ENCODE peak calls at places on chromosomes 7 and 10, in five cellular contexts. One of them, this sample, is unnamed. For H3K4me1, the result is how much of the 10 kb centered on the place peaks cover.

GRCh38 chr10:133592716-133593115 is 27.3 kb upstream of the SYCE1 start:
- DNase-seq in Karpas-422: no peak
- DNase-seq in GM23338: no peak
- DNase-seq in small intestine: no peak
- DNase-seq in colonic mucosa: no peak
- DNase-seq in this sample: no peak

GRCh38 chr10:30227481-30227880 is 121.6 kb downstream of the MTPAP start:
- DNase-seq in Karpas-422: no peak
- DNase-seq in GM23338: no peak
- DNase-seq in small intestine: no peak
- DNase-seq in colonic mucosa: no peak
- DNase-seq in this sample: no peak

GRCh38 chr10:132986978-132987377 is 44.6 kb upstream of the CFAP46 start:
- DNase-seq in Karpas-422: no peak
- DNase-seq in GM23338: no peak
- DNase-seq in small intestine: no peak
- DNase-seq in colonic mucosa: no peak
- DNase-seq in this sample: no peak

GRCh38 chr7:139855498-139856270 is 26.6 kb downstream of the TBXAS1 start:
- DNase-seq in Karpas-422: peak
- DNase-seq in GM23338: no peak
- DNase-seq in small intestine: peak
- DNase-seq in colonic mucosa: peak
- DNase-seq in this sample: peak

GRCh38 chr7:71486856-71487628 is 355.1 kb downstream of the GALNT17 start:
- DNase-seq in Karpas-422: no peak
- DNase-seq in GM23338: no peak
- DNase-seq in small intestine: no peak
- DNase-seq in colonic mucosa: peak
- DNase-seq in this sample: no peak

GRCh38 chr7:97018775-97019535 is 5.7 kb downstream of the DLX5 start:
- DNase-seq in Karpas-422: no peak
- DNase-seq in GM23338: peak
- DNase-seq in small intestine: no peak
- DNase-seq in colonic mucosa: no peak
- DNase-seq in this sample: no peak

GRCh38 chr7:14233898-14234174 is 244.4 kb upstream of the ETV1 start:
- DNase-seq in Karpas-422: no peak
- DNase-seq in GM23338: peak
- DNase-seq in small intestine: no peak
- DNase-seq in colonic mucosa: no peak
- DNase-seq in this sample: peak

GRCh38 chr7:41674505-41675023 is 28.3 kb downstream of the INHBA start:
- DNase-seq in Karpas-422: no peak
- DNase-seq in GM23338: peak
- DNase-seq in small intestine: no peak
- DNase-seq in colonic mucosa: no peak
- DNase-seq in this sample: no peak

GRCh38 chr7:105985250-105985649 is 22.2 kb downstream of the CDHR3 start:
- DNase-seq in Karpas-422: no peak
- DNase-seq in GM23338: peak
- DNase-seq in small intestine: no peak
- DNase-seq in colonic mucosa: no peak
- DNase-seq in this sample: no peak

GRCh38 chr7:159126496-159127345 is 17.9 kb downstream of the VIPR2 start:
- DNase-seq in Karpas-422: peak
- DNase-seq in GM23338: no peak
- DNase-seq in small intestine: no peak
- DNase-seq in colonic mucosa: no peak
- DNase-seq in this sample: no peak

GRCh38 chr10:21516270-21517131 is 9.0 kb downstream of the SKIDA1 start:
- DNase-seq in Karpas-422: peak
- DNase-seq in GM23338: peak
- DNase-seq in small intestine: peak
- DNase-seq in colonic mucosa: peak
- DNase-seq in this sample: peak

GRCh38 chr10:131834152-131834810 is 66.5 kb upstream of the PPP2R2D start:
- DNase-seq in Karpas-422: no peak
- DNase-seq in GM23338: no peak
- DNase-seq in small intestine: no peak
- DNase-seq in colonic mucosa: no peak
- DNase-seq in this sample: no peak

GRCh38 chr10:113426181-113426837 is 126.5 kb upstream of the HABP2 start:
- DNase-seq in Karpas-422: no peak
- DNase-seq in GM23338: no peak
- DNase-seq in small intestine: no peak
- DNase-seq in colonic mucosa: no peak
- DNase-seq in this sample: no peak

GRCh38 chr10:99347672-99348071 is 18.5 kb downstream of the CNNM1 start:
- DNase-seq in Karpas-422: no peak
- DNase-seq in GM23338: no peak
- DNase-seq in small intestine: no peak
- DNase-seq in colonic mucosa: no peak
- DNase-seq in this sample: no peak

GRCh38 chr7:44068054-44068453 is 2.7 kb upstream of the PGAM2 start:
- DNase-seq in Karpas-422: peak
- DNase-seq in GM23338: no peak
- DNase-seq in small intestine: no peak
- DNase-seq in colonic mucosa: no peak
- DNase-seq in this sample: no peak

GRCh38 chr10:126117196-126117595 is 220.8 kb downstream of the FANK1 start:
- DNase-seq in Karpas-422: no peak
- DNase-seq in GM23338: no peak
- DNase-seq in small intestine: no peak
- DNase-seq in colonic mucosa: peak
- DNase-seq in this sample: no peak

GRCh38 chr10:11684717-11685645 is 57.2 kb upstream of the ECHDC3 start:
- DNase-seq in Karpas-422: peak
- DNase-seq in GM23338: no peak
- DNase-seq in small intestine: peak
- DNase-seq in colonic mucosa: peak
- DNase-seq in this sample: peak

GRCh38 chr10:27240212-27240890 is at the start of gene ACBD5:
- DNase-seq in Karpas-422: peak
- DNase-seq in GM23338: peak
- DNase-seq in small intestine: peak
- DNase-seq in colonic mucosa: peak
- DNase-seq in this sample: peak

GRCh38 chr10:126198681-126199080 is 189.6 kb downstream of the ADAM12 start:
- DNase-seq in Karpas-422: no peak
- DNase-seq in GM23338: no peak
- DNase-seq in small intestine: no peak
- DNase-seq in colonic mucosa: no peak
- DNase-seq in this sample: no peak

GRCh38 chr10:4034907-4035581 is 250.0 kb upstream of the KLF6 start:
- DNase-seq in Karpas-422: no peak
- DNase-seq in GM23338: no peak
- DNase-seq in small intestine: peak
- DNase-seq in colonic mucosa: no peak
- DNase-seq in this sample: no peak

GRCh38 chr7:149414745-149415390 is 46.0 kb downstream of the ZNF777 start:
- DNase-seq in Karpas-422: no peak
- DNase-seq in GM23338: peak
- DNase-seq in small intestine: peak
- DNase-seq in colonic mucosa: peak
- DNase-seq in this sample: no peak

GRCh38 chr10:29714096-29714874 is 79.5 kb upstream of the SVIL start:
- DNase-seq in Karpas-422: no peak
- DNase-seq in GM23338: no peak
- DNase-seq in small intestine: no peak
- DNase-seq in colonic mucosa: no peak
- DNase-seq in this sample: no peak

GRCh38 chr7:16064316-16064715 is 357.0 kb downstream of the CRPPA start:
- DNase-seq in Karpas-422: no peak
- DNase-seq in GM23338: no peak
- DNase-seq in small intestine: no peak
- DNase-seq in colonic mucosa: no peak
- DNase-seq in this sample: no peak

GRCh38 chr7:116708861-116709260 is 36.9 kb downstream of the MET start:
- DNase-seq in Karpas-422: no peak
- DNase-seq in GM23338: no peak
- DNase-seq in small intestine: no peak
- DNase-seq in colonic mucosa: no peak
- DNase-seq in this sample: no peak

GRCh38 chr7:116710764-116711452 is 38.9 kb downstream of the MET start:
- DNase-seq in Karpas-422: no peak
- DNase-seq in GM23338: no peak
- DNase-seq in small intestine: peak
- DNase-seq in colonic mucosa: no peak
- DNase-seq in this sample: no peak

GRCh38 chr7:116707289-116707688 is 35.3 kb downstream of the MET start:
- DNase-seq in Karpas-422: no peak
- DNase-seq in GM23338: no peak
- DNase-seq in small intestine: no peak
- DNase-seq in colonic mucosa: no peak
- DNase-seq in this sample: no peak

GRCh38 chr7:116708248-116708647 is 36.3 kb downstream of the MET start:
- DNase-seq in Karpas-422: no peak
- DNase-seq in GM23338: no peak
- DNase-seq in small intestine: no peak
- DNase-seq in colonic mucosa: no peak
- DNase-seq in this sample: no peak

DNA sequence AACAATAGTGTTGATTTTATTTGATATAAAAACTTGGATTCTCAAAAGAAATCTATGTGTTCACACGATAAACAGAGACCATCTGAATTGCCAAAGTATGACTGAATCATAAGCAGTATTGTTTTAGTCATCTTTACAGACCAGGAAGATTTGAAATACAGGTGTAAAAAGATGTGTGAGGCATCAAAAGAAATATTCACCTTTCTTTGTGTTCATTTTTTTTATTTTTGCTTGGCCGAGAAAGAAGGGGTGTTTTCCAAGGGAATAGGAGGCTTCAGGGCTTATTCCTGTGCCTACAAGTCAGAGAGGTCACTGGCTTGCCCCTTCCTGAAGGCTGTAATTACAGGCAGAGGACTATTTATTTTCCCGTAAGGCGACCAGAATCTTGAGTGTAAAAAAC is 37.3 kb downstream of the MET start:
- DNase-seq in Karpas-422: no peak
- DNase-seq in GM23338: no peak
- DNase-seq in small intestine: no peak
- DNase-seq in colonic mucosa: no peak
- DNase-seq in this sample: no peak
- H3K4me1 ChIP-seq in Karpas-422: half or more
- H3K4me1 ChIP-seq in GM23338: under half
- H3K4me1 ChIP-seq in small intestine: under half
- H3K4me1 ChIP-seq in colonic mucosa: under half
- H3K4me1 ChIP-seq in this sample: under half

GRCh38 chr7:37429435-37429791 is 19.3 kb downstream of the ELMO1 start:
- DNase-seq in Karpas-422: no peak
- DNase-seq in GM23338: no peak
- DNase-seq in small intestine: no peak
- DNase-seq in colonic mucosa: no peak
- DNase-seq in this sample: no peak
- H3K4me1 ChIP-seq in Karpas-422: under half
- H3K4me1 ChIP-seq in GM23338: under half
- H3K4me1 ChIP-seq in small intestine: under half
- H3K4me1 ChIP-seq in colonic mucosa: under half
- H3K4me1 ChIP-seq in this sample: under half

DNA sequence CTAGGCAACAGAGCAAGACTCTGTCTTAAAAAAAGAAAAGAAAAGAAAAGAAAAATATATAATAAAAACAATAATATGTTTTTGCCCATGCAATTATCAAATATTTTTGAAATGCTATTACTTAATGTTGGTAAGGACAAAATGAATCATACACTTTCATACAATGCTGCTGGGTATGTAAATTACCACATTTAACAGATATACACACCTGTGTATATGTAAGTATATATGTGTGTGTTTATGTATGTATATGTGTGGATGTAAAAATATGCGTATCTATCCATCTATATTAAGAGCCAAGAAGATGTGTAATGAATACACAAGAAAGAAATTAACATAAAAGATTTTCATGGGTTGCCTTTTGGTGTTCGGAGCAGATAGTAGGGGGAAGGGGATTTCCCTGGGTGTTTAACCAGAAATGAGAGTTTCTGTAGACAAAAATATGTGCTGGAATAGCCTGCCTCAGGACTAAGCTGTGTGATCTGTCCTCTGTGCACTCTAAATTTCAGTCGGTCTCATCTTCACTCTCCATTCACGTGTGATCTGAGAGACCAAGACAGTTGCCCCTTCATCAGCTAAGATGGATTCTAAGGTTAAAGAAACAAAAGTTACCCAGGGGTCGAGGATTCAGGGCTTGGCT is 61.2 kb downstream of the PRKCQ start:
- DNase-seq in Karpas-422: no peak
- DNase-seq in GM23338: no peak
- DNase-seq in small intestine: no peak
- DNase-seq in colonic mucosa: no peak
- DNase-seq in this sample: no peak
- H3K4me1 ChIP-seq in Karpas-422: under half
- H3K4me1 ChIP-seq in GM23338: under half
- H3K4me1 ChIP-seq in small intestine: under half
- H3K4me1 ChIP-seq in colonic mucosa: under half
- H3K4me1 ChIP-seq in this sample: under half

GRCh38 chr7:2812831-2813230 is 31.3 kb downstream of the GNA12 start:
- DNase-seq in Karpas-422: no peak
- DNase-seq in GM23338: peak
- DNase-seq in small intestine: no peak
- DNase-seq in colonic mucosa: no peak
- DNase-seq in this sample: no peak
- H3K4me1 ChIP-seq in Karpas-422: under half
- H3K4me1 ChIP-seq in GM23338: half or more
- H3K4me1 ChIP-seq in small intestine: under half
- H3K4me1 ChIP-seq in colonic mucosa: under half
- H3K4me1 ChIP-seq in this sample: under half

GRCh38 chr7:135162382-135163001 is 8.0 kb downstream of the CYREN start:
- DNase-seq in Karpas-422: no peak
- DNase-seq in GM23338: no peak
- DNase-seq in small intestine: no peak
- DNase-seq in colonic mucosa: no peak
- DNase-seq in this sample: no peak
- H3K4me1 ChIP-seq in Karpas-422: under half
- H3K4me1 ChIP-seq in GM23338: under half
- H3K4me1 ChIP-seq in small intestine: under half
- H3K4me1 ChIP-seq in colonic mucosa: under half
- H3K4me1 ChIP-seq in this sample: under half

GRCh38 chr10:89001428-89002072 is 11.0 kb downstream of the FAS start:
- DNase-seq in Karpas-422: peak
- DNase-seq in GM23338: peak
- DNase-seq in small intestine: no peak
- DNase-seq in colonic mucosa: no peak
- DNase-seq in this sample: no peak

GRCh38 chr10:89001024-89001423 is 10.4 kb downstream of the FAS start:
- DNase-seq in Karpas-422: no peak
- DNase-seq in GM23338: no peak
- DNase-seq in small intestine: no peak
- DNase-seq in colonic mucosa: no peak
- DNase-seq in this sample: no peak

GRCh38 chr10:88999629-89000028 is 9.0 kb downstream of the FAS start:
- DNase-seq in Karpas-422: peak
- DNase-seq in GM23338: no peak
- DNase-seq in small intestine: no peak
- DNase-seq in colonic mucosa: no peak
- DNase-seq in this sample: no peak

GRCh38 chr10:89003344-89003743 is 12.7 kb downstream of the FAS start:
- DNase-seq in Karpas-422: peak
- DNase-seq in GM23338: no peak
- DNase-seq in small intestine: no peak
- DNase-seq in colonic mucosa: no peak
- DNase-seq in this sample: no peak

GRCh38 chr10:89002234-89002978 is 11.8 kb downstream of the FAS start:
- DNase-seq in Karpas-422: no peak
- DNase-seq in GM23338: no peak
- DNase-seq in small intestine: no peak
- DNase-seq in colonic mucosa: no peak
- DNase-seq in this sample: no peak
- H3K4me1 ChIP-seq in Karpas-422: half or more
- H3K4me1 ChIP-seq in GM23338: under half
- H3K4me1 ChIP-seq in small intestine: under half
- H3K4me1 ChIP-seq in colonic mucosa: under half
- H3K4me1 ChIP-seq in this sample: under half

This sample was measured in SJCRH30.